ENCODE peak calls at places on chromosomes 12 and 14, in four cellular contexts. One of them, this sample, is unnamed.

GRCh38 chr14:100807496-100807895 is 18.4 kb upstream of the MEG3 start:
- DNase-seq in H1: no peak
- DNase-seq in HepG2: no peak
- DNase-seq in GM12878: no peak
- DNase-seq in this sample: no peak

GRCh38 chr12:51388826-51389225 is 2.4 kb downstream of the GALNT6 start:
- DNase-seq in HepG2: no peak
- DNase-seq in GM12878: no peak
- DNase-seq in H1: no peak
- DNase-seq in this sample: no peak

GRCh38 chr12:64207453-64207852 is 14.6 kb downstream of the KICS2 start:
- DNase-seq in H1: no peak
- DNase-seq in HepG2: peak; percentile 17
- DNase-seq in GM12878: no peak
- DNase-seq in this sample: no peak

GRCh38 chr14:104117341-104118005 is 20.9 kb upstream of the KIF26A start:
- DNase-seq in GM12878: no peak
- DNase-seq in H1: no peak
- DNase-seq in HepG2: no peak
- DNase-seq in this sample: no peak

GRCh38 chr14:64755661-64756265 is 51.5 kb downstream of the PLEKHG3 start:
- DNase-seq in GM12878: no peak
- DNase-seq in HepG2: no peak
- DNase-seq in H1: no peak
- DNase-seq in this sample: no peak

GRCh38 chr12:122023339-122024131 is 1.9 kb downstream of the BCL7A start:
- DNase-seq in H1: no peak
- DNase-seq in GM12878: no peak
- DNase-seq in HepG2: peak; percentile 80
- DNase-seq in this sample: peak; percentile 72

GRCh38 chr14:20652996-20653975 is 11.8 kb upstream of the OR6S1 start:
- DNase-seq in HepG2: peak; percentile 32
- DNase-seq in GM12878: peak; percentile 45
- DNase-seq in H1: peak; percentile 98
- DNase-seq in this sample: peak; percentile 82

GRCh38 chr12:70571029-70571428 is 66.2 kb downstream of the PTPRB start:
- DNase-seq in GM12878: no peak
- DNase-seq in HepG2: no peak
- DNase-seq in H1: no peak
- DNase-seq in this sample: no peak

GRCh38 chr12:116164976-116165425 is 112.5 kb downstream of the MED13L start:
- DNase-seq in GM12878: no peak
- DNase-seq in HepG2: no peak
- DNase-seq in H1: no peak
- DNase-seq in this sample: no peak

GRCh38 chr12:58176296-58176869 is 235.0 kb downstream of the ATP23 start:
- DNase-seq in H1: peak; percentile 10
- DNase-seq in GM12878: no peak
- DNase-seq in HepG2: peak; percentile 49
- DNase-seq in this sample: peak; percentile 15

GRCh38 chr14:91927216-91927615 is 20.3 kb downstream of the FBLN5 start:
- DNase-seq in HepG2: no peak
- DNase-seq in H1: no peak
- DNase-seq in GM12878: no peak
- DNase-seq in this sample: no peak

GRCh38 chr12:57613427-57614109 is 2.3 kb downstream of the ARHGEF25 start:
- DNase-seq in H1: no peak
- DNase-seq in GM12878: no peak
- DNase-seq in HepG2: no peak
- DNase-seq in this sample: no peak

GRCh38 chr14:81350344-81351096 is 49.6 kb downstream of the STON2 start:
- DNase-seq in GM12878: no peak
- DNase-seq in H1: no peak
- DNase-seq in HepG2: no peak
- DNase-seq in this sample: no peak

GRCh38 chr12:14239350-14239934 is 126.0 kb upstream of the ATF7IP start:
- DNase-seq in GM12878: peak; percentile 86
- DNase-seq in H1: no peak
- DNase-seq in HepG2: peak; percentile 85
- DNase-seq in this sample: no peak

GRCh38 chr12:89351489-89352241 is 636 bp downstream of the DUSP6 start:
- DNase-seq in HepG2: no peak
- DNase-seq in H1: no peak
- DNase-seq in GM12878: no peak
- DNase-seq in this sample: no peak

GRCh38 chr12:89353188-89353822 is 1.0 kb upstream of the DUSP6 start:
- DNase-seq in HepG2: peak; percentile 89
- DNase-seq in GM12878: no peak
- DNase-seq in H1: no peak
- DNase-seq in this sample: no peak

GRCh38 chr12:89352492-89353187 is at the start of gene DUSP6:
- DNase-seq in H1: peak; percentile 96
- DNase-seq in HepG2: peak; percentile 98
- DNase-seq in GM12878: no peak
- DNase-seq in this sample: no peak

GRCh38 chr12:89350661-89351488 is 1.4 kb downstream of the DUSP6 start:
- DNase-seq in GM12878: no peak
- DNase-seq in HepG2: no peak
- DNase-seq in H1: no peak
- DNase-seq in this sample: no peak

GRCh38 chr12:89352242-89352491 is 134 bp downstream of the DUSP6 start:
- DNase-seq in GM12878: no peak
- DNase-seq in HepG2: no peak
- DNase-seq in H1: no peak
- DNase-seq in this sample: no peak
- TF ChIP-seq SIN3A in GM12878: no peak
- TF ChIP-seq SIN3A in HepG2: peak; percentile 95
- TF ChIP-seq SIN3A in H1: no peak
- TF ChIP-seq SIN3A in this sample: no peak

DNA sequence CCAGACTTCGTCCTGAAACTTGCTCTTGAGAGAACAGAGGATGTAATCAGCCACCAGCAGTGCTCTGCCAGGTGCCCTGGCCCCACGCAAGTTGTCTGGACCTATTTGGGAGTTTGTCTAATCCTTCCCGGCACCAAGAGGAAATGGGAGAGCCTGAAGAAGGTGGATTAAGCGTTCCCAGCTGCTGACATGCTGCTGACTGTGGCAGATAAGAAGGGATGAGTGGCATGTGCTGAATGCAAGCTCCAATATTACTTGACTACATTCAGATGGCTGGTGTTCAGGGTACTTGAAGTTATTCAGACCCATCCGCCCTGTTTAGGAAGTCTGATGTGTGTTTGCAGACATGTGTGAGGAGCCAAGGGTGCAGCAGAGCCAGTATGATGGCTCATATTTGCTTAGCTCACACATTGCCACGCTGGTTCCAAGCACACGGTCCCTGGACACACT is 440.6 kb upstream of the CCDC196 start:
- DNase-seq in H1: no peak
- DNase-seq in HepG2: no peak
- DNase-seq in GM12878: no peak
- DNase-seq in this sample: no peak
- TF ChIP-seq HDAC6 in H1: no peak
- TF ChIP-seq HDAC6 in HepG2: no peak
- TF ChIP-seq HDAC6 in GM12878: no peak
- TF ChIP-seq HDAC6 in this sample: no peak

DNA sequence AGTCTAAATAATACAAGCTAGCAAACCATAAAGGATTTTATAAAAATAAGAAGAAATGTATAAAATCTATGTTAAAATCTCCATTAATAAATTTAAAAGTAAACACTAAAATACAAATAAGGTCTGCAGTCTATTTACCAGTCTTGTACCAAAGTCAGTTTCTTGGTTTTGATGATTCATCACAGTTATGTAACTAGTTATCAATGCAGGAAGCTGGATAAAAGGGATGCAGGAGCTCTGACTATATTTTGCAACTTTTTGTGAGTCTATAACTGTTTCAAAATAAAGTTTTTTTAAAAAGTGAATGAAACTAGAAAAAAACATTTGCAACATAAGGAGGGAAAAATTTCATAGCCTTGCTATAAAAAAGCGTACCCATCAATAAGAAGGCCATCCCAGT is 151.5 kb downstream of the DERA start:
- DNase-seq in GM12878: no peak
- DNase-seq in H1: no peak
- DNase-seq in HepG2: no peak
- DNase-seq in this sample: no peak
- TF ChIP-seq SIN3A in GM12878: no peak
- TF ChIP-seq SIN3A in H1: no peak
- TF ChIP-seq SIN3A in HepG2: no peak
- TF ChIP-seq SIN3A in this sample: no peak

GRCh38 chr12:21710944-21711343 is 53.3 kb upstream of the LDHB start:
- DNase-seq in H1: no peak
- DNase-seq in GM12878: no peak
- DNase-seq in HepG2: no peak
- DNase-seq in this sample: no peak
- TF ChIP-seq HDAC6 in H1: no peak
- TF ChIP-seq HDAC6 in GM12878: no peak
- TF ChIP-seq HDAC6 in HepG2: no peak
- TF ChIP-seq HDAC6 in this sample: no peak

GRCh38 chr12:5718073-5718472 is 227.0 kb downstream of the ANO2 start:
- DNase-seq in GM12878: no peak
- DNase-seq in HepG2: no peak
- DNase-seq in H1: no peak
- DNase-seq in this sample: no peak

GRCh38 chr12:5716221-5716620 is 228.8 kb downstream of the ANO2 start:
- DNase-seq in HepG2: no peak
- DNase-seq in GM12878: no peak
- DNase-seq in H1: no peak
- DNase-seq in this sample: no peak

GRCh38 chr12:5716991-5717390 is 228.1 kb downstream of the ANO2 start:
- DNase-seq in H1: no peak
- DNase-seq in GM12878: no peak
- DNase-seq in HepG2: no peak
- DNase-seq in this sample: no peak

GRCh38 chr12:5720405-5721045 is 224.5 kb downstream of the ANO2 start:
- DNase-seq in H1: no peak
- DNase-seq in GM12878: no peak
- DNase-seq in HepG2: no peak
- DNase-seq in this sample: no peak

GRCh38 chr12:5718680-5719079 is 226.4 kb downstream of the ANO2 start:
- DNase-seq in GM12878: no peak
- DNase-seq in H1: no peak
- DNase-seq in HepG2: no peak
- DNase-seq in this sample: no peak
- TF ChIP-seq SIN3A in GM12878: no peak
- TF ChIP-seq SIN3A in H1: no peak
- TF ChIP-seq SIN3A in HepG2: no peak
- TF ChIP-seq SIN3A in this sample: no peak

GRCh38 chr14:50796391-50796790 is 34.6 kb downstream of the NIN start:
- DNase-seq in GM12878: no peak
- DNase-seq in H1: no peak
- DNase-seq in HepG2: no peak
- DNase-seq in this sample: no peak
- TF ChIP-seq HDAC6 in GM12878: no peak
- TF ChIP-seq HDAC6 in H1: no peak
- TF ChIP-seq HDAC6 in HepG2: no peak
- TF ChIP-seq HDAC6 in this sample: no peak

GRCh38 chr14:50943943-50944646 is at the start of gene PYGL:
- DNase-seq in GM12878: no peak
- DNase-seq in H1: no peak
- DNase-seq in HepG2: peak; percentile 55
- DNase-seq in this sample: peak; percentile 72
- TF ChIP-seq SIN3A in GM12878: no peak
- TF ChIP-seq SIN3A in H1: peak; percentile 52
- TF ChIP-seq SIN3A in HepG2: no peak
- TF ChIP-seq SIN3A in this sample: peak; percentile 42